ENCODE peak calls at places on chromosome 11, in ten cellular contexts. One of them, this sample, is unnamed.
A peak's percentile ranks its signal among the peaks of the same experiment; 100 is the strongest.

GRCh38 chr11:131430466-131431176 is 60.2 kb downstream of the NTM start:
- DNase-seq in HCT116: no peak
- DNase-seq in hepatocyte: no peak
- DNase-seq in SK-N-SH: peak; percentile 46
- DNase-seq in IMR-90: no peak
- DNase-seq in neural progenitor cell: no peak
- DNase-seq in mammary epithelial cell: no peak
- DNase-seq in DND-41: no peak
- DNase-seq in astrocyte: no peak
- DNase-seq in endothelial cell of umbilical vein: no peak
- DNase-seq in this sample: no peak

GRCh38 chr11:68872216-68873003 is 30.7 kb upstream of the CPT1A start:
- DNase-seq in HCT116: no peak
- DNase-seq in hepatocyte: no peak
- DNase-seq in SK-N-SH: no peak
- DNase-seq in IMR-90: peak; percentile 78
- DNase-seq in neural progenitor cell: no peak
- DNase-seq in mammary epithelial cell: no peak
- DNase-seq in DND-41: no peak
- DNase-seq in astrocyte: peak; percentile 27
- DNase-seq in endothelial cell of umbilical vein: peak; percentile 87
- DNase-seq in this sample: no peak

GRCh38 chr11:130819561-130819960 is 96.7 kb downstream of the SNX19 start:
- DNase-seq in HCT116: no peak
- DNase-seq in hepatocyte: no peak
- DNase-seq in SK-N-SH: no peak
- DNase-seq in IMR-90: no peak
- DNase-seq in neural progenitor cell: no peak
- DNase-seq in mammary epithelial cell: no peak
- DNase-seq in DND-41: no peak
- DNase-seq in astrocyte: no peak
- DNase-seq in endothelial cell of umbilical vein: no peak
- DNase-seq in this sample: no peak

GRCh38 chr11:69925366-69926196 is 106.4 kb upstream of the FGF3 start:
- DNase-seq in HCT116: no peak
- DNase-seq in hepatocyte: no peak
- DNase-seq in SK-N-SH: peak; percentile 68
- DNase-seq in IMR-90: peak; percentile 49
- DNase-seq in neural progenitor cell: no peak
- DNase-seq in mammary epithelial cell: no peak
- DNase-seq in DND-41: no peak
- DNase-seq in astrocyte: no peak
- DNase-seq in endothelial cell of umbilical vein: peak; percentile 22
- DNase-seq in this sample: no peak

GRCh38 chr11:9758676-9759518 is 95.0 kb downstream of the SWAP70 start:
- DNase-seq in HCT116: peak; percentile 24
- DNase-seq in hepatocyte: peak; percentile 90
- DNase-seq in SK-N-SH: peak; percentile 92
- DNase-seq in IMR-90: peak; percentile 64
- DNase-seq in neural progenitor cell: peak; percentile 64
- DNase-seq in mammary epithelial cell: peak; percentile 61
- DNase-seq in DND-41: peak; percentile 39
- DNase-seq in astrocyte: peak; percentile 49
- DNase-seq in endothelial cell of umbilical vein: peak; percentile 92
- DNase-seq in this sample: peak; percentile 85

GRCh38 chr11:15198284-15198683 is 83.6 kb downstream of the INSC start:
- DNase-seq in HCT116: no peak
- DNase-seq in hepatocyte: no peak
- DNase-seq in SK-N-SH: no peak
- DNase-seq in IMR-90: no peak
- DNase-seq in neural progenitor cell: no peak
- DNase-seq in mammary epithelial cell: no peak
- DNase-seq in DND-41: no peak
- DNase-seq in astrocyte: no peak
- DNase-seq in endothelial cell of umbilical vein: no peak
- DNase-seq in this sample: no peak

GRCh38 chr11:7204778-7205177 is 46.9 kb upstream of the SYT9 start:
- DNase-seq in HCT116: no peak
- DNase-seq in hepatocyte: no peak
- DNase-seq in SK-N-SH: no peak
- DNase-seq in IMR-90: no peak
- DNase-seq in neural progenitor cell: no peak
- DNase-seq in mammary epithelial cell: peak; percentile 5
- DNase-seq in DND-41: no peak
- DNase-seq in astrocyte: peak; percentile 47
- DNase-seq in endothelial cell of umbilical vein: peak; percentile 89
- DNase-seq in this sample: no peak

GRCh38 chr11:121449626-121450025 is 2.5 kb upstream of the SORL1 start:
- DNase-seq in HCT116: no peak
- DNase-seq in hepatocyte: no peak
- DNase-seq in SK-N-SH: no peak
- DNase-seq in IMR-90: no peak
- DNase-seq in neural progenitor cell: no peak
- DNase-seq in mammary epithelial cell: no peak
- DNase-seq in DND-41: no peak
- DNase-seq in astrocyte: no peak
- DNase-seq in endothelial cell of umbilical vein: no peak
- DNase-seq in this sample: peak; percentile 89

GRCh38 chr11:46673713-46674462 is 26.5 kb downstream of the ARHGAP1 start:
- DNase-seq in HCT116: no peak
- DNase-seq in hepatocyte: no peak
- DNase-seq in SK-N-SH: no peak
- DNase-seq in IMR-90: no peak
- DNase-seq in neural progenitor cell: no peak
- DNase-seq in mammary epithelial cell: no peak
- DNase-seq in DND-41: no peak
- DNase-seq in astrocyte: no peak
- DNase-seq in endothelial cell of umbilical vein: no peak
- DNase-seq in this sample: no peak

DNA sequence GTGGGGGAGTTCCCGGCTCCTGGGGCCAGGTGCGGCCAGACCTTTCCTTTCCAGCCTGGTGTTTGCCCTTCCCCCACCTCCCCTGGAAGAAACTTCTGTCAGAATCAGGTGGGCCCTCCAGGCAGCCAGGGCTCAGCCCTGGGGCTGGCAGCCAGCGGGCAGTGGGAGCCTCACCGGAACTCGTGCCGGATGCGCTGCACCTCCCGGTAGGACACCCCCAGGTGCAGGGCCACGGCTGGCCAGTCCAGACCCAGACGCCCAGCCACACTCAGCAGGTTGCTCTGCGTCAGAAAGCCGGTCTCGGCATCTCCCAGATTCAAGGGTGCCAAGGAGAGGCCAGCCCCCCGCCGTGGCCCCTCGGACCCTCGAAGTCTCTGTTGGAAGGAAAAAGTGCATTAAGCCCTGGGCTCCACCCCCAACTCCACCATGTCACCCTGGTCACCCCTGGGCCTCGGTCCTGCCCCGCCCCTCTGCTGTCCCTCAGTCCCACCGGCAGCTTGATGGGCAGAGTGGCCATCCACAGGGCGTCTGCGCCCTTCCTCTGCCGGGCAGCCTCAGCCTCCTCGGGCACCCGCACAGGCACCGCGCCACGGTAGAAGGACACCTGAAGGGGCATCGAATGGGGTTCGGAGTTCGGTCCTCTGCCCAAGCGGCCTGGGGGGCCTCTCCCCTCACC is 1.7 kb upstream of the SLC25A22 start:
- DNase-seq in HCT116: no peak
- DNase-seq in hepatocyte: no peak
- DNase-seq in SK-N-SH: no peak
- DNase-seq in IMR-90: no peak
- DNase-seq in neural progenitor cell: no peak
- DNase-seq in mammary epithelial cell: no peak
- DNase-seq in DND-41: no peak
- DNase-seq in astrocyte: no peak
- DNase-seq in endothelial cell of umbilical vein: no peak
- DNase-seq in this sample: no peak
- H4K20me1 ChIP-seq in HCT116: no peaks in the 10 kb centered on the region
- H4K20me1 ChIP-seq in hepatocyte: no peaks in the 10 kb centered on the region
- H4K20me1 ChIP-seq in SK-N-SH: no peaks in the 10 kb centered on the region
- H4K20me1 ChIP-seq in IMR-90: peaks cover 18% of the 10 kb centered on the region
- H4K20me1 ChIP-seq in neural progenitor cell: peaks cover 40% of the 10 kb centered on the region
- H4K20me1 ChIP-seq in mammary epithelial cell: no peaks in the 10 kb centered on the region
- H4K20me1 ChIP-seq in DND-41: peaks cover 66% of the 10 kb centered on the region
- H4K20me1 ChIP-seq in astrocyte: peaks cover 42% of the 10 kb centered on the region
- H4K20me1 ChIP-seq in endothelial cell of umbilical vein: no peaks in the 10 kb centered on the region
- H4K20me1 ChIP-seq in this sample: peaks cover 6% of the 10 kb centered on the region

GRCh38 chr11:2413735-2414579 is 13.4 kb downstream of the TSSC4 start:
- DNase-seq in HCT116: no peak
- DNase-seq in hepatocyte: no peak
- DNase-seq in SK-N-SH: no peak
- DNase-seq in IMR-90: no peak
- DNase-seq in neural progenitor cell: no peak
- DNase-seq in mammary epithelial cell: no peak
- DNase-seq in DND-41: no peak
- DNase-seq in astrocyte: no peak
- DNase-seq in endothelial cell of umbilical vein: no peak
- DNase-seq in this sample: no peak
- H3K4me1 ChIP-seq in HCT116: no peaks in the 10 kb centered on the region
- H3K4me1 ChIP-seq in hepatocyte: peaks cover 16% of the 10 kb centered on the region
- H3K4me1 ChIP-seq in SK-N-SH: no peaks in the 10 kb centered on the region
- H3K4me1 ChIP-seq in IMR-90: no peaks in the 10 kb centered on the region
- H3K4me1 ChIP-seq in neural progenitor cell: no peaks in the 10 kb centered on the region
- H3K4me1 ChIP-seq in mammary epithelial cell: no peaks in the 10 kb centered on the region
- H3K4me1 ChIP-seq in DND-41: no peaks in the 10 kb centered on the region
- H3K4me1 ChIP-seq in astrocyte: no peaks in the 10 kb centered on the region
- H3K4me1 ChIP-seq in endothelial cell of umbilical vein: no peaks in the 10 kb centered on the region
- H3K4me1 ChIP-seq in this sample: no peaks in the 10 kb centered on the region

GRCh38 chr11:36126703-36127102 is 162.5 kb downstream of the COMMD9 start:
- DNase-seq in HCT116: no peak
- DNase-seq in hepatocyte: no peak
- DNase-seq in SK-N-SH: no peak
- DNase-seq in IMR-90: no peak
- DNase-seq in neural progenitor cell: no peak
- DNase-seq in mammary epithelial cell: no peak
- DNase-seq in DND-41: no peak
- DNase-seq in astrocyte: no peak
- DNase-seq in endothelial cell of umbilical vein: peak; percentile 46
- DNase-seq in this sample: no peak

GRCh38 chr11:36127550-36127949 is 161.7 kb downstream of the COMMD9 start:
- DNase-seq in HCT116: no peak
- DNase-seq in hepatocyte: no peak
- DNase-seq in SK-N-SH: no peak
- DNase-seq in IMR-90: no peak
- DNase-seq in neural progenitor cell: no peak
- DNase-seq in mammary epithelial cell: no peak
- DNase-seq in DND-41: no peak
- DNase-seq in astrocyte: no peak
- DNase-seq in endothelial cell of umbilical vein: no peak
- DNase-seq in this sample: no peak

GRCh38 chr11:36122715-36123114 is 166.5 kb downstream of the COMMD9 start:
- DNase-seq in HCT116: no peak
- DNase-seq in hepatocyte: no peak
- DNase-seq in SK-N-SH: no peak
- DNase-seq in IMR-90: no peak
- DNase-seq in neural progenitor cell: no peak
- DNase-seq in mammary epithelial cell: peak; percentile 7
- DNase-seq in DND-41: no peak
- DNase-seq in astrocyte: no peak
- DNase-seq in endothelial cell of umbilical vein: peak; percentile 46
- DNase-seq in this sample: no peak

GRCh38 chr11:36119300-36119699 is 169.9 kb downstream of the COMMD9 start:
- DNase-seq in HCT116: no peak
- DNase-seq in hepatocyte: no peak
- DNase-seq in SK-N-SH: no peak
- DNase-seq in IMR-90: no peak
- DNase-seq in neural progenitor cell: no peak
- DNase-seq in mammary epithelial cell: no peak
- DNase-seq in DND-41: no peak
- DNase-seq in astrocyte: no peak
- DNase-seq in endothelial cell of umbilical vein: no peak
- DNase-seq in this sample: no peak

DNA sequence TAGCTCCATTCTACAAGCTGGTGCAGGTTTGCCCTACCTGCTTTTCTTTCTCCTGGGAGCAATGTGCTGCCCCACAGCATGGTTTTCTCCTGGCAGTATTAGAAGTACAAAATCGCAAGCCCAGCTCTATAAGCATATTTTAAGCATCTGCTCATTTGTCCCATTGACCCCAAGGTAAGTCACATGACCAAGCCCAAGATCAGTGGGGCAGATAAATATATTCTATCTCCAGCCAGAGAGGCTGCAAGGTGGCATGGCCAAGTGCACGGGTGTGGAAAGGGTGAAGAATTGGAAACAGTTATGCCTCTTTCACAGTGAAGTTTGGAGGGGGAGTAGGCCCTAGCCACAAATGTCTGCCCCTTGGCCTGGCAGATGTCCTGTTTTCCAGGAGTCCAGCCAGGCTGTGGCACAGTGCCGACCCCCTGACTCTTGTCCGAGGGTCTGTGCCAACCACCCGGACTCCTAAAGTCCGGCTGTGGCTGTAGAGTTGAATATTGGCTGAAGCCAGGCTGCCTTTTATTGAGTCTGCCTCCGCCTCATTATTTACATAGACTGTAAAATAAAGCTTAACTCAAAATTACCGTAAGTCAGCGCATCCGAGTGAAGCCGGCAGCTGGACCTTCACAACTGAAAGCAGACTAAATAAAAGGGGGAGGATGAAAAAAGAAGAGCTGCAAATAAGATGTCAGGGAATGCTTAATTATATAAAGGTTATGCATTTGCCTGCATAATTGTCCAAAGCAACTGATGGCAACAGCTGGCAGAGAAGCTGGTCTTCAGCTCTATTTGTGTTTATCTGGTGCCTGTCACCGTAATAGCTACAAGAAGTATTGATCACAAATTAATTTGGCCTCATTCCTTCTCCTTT is 165.6 kb downstream of the COMMD9 start:
- DNase-seq in HCT116: no peak
- DNase-seq in hepatocyte: peak; percentile 20
- DNase-seq in SK-N-SH: no peak
- DNase-seq in IMR-90: no peak
- DNase-seq in neural progenitor cell: no peak
- DNase-seq in mammary epithelial cell: no peak
- DNase-seq in DND-41: no peak
- DNase-seq in astrocyte: peak; percentile 4
- DNase-seq in endothelial cell of umbilical vein: no peak
- DNase-seq in this sample: no peak
- H4K20me1 ChIP-seq in HCT116: no peaks in the 10 kb centered on the region
- H4K20me1 ChIP-seq in hepatocyte: no peaks in the 10 kb centered on the region
- H4K20me1 ChIP-seq in SK-N-SH: no peaks in the 10 kb centered on the region
- H4K20me1 ChIP-seq in IMR-90: no peaks in the 10 kb centered on the region
- H4K20me1 ChIP-seq in neural progenitor cell: no peaks in the 10 kb centered on the region
- H4K20me1 ChIP-seq in mammary epithelial cell: no peaks in the 10 kb centered on the region
- H4K20me1 ChIP-seq in DND-41: no peaks in the 10 kb centered on the region
- H4K20me1 ChIP-seq in astrocyte: no peaks in the 10 kb centered on the region
- H4K20me1 ChIP-seq in endothelial cell of umbilical vein: no peaks in the 10 kb centered on the region
- H4K20me1 ChIP-seq in this sample: no peaks in the 10 kb centered on the region

DNA sequence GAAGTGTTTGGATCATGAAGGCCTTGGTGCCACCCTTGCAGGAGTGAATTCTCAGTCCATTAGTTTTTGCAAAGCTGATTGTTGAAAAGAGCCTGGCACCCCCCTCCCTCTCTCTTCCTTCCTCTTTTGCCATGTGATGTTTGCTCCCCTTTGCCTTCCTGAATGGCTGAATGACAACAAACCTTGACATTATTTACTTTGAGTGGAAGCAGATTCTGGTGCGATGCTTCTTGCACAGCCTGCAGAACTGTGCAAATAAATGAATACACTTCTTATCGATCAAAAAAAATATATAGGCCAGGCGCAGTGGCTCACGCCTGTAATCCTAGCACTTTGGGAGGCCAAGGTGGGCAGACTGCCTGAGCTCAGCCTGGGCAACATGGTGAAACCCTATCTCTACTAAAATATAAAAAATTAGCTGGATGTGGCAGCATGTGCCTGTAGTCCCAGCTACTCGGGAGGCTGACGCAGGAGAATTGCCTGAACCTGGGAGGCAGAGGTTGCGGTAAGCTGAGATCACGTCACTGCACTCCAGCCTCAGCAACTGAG is 2.0 kb upstream of the NARS2 start:
- DNase-seq in HCT116: no peak
- DNase-seq in hepatocyte: no peak
- DNase-seq in SK-N-SH: no peak
- DNase-seq in IMR-90: no peak
- DNase-seq in neural progenitor cell: no peak
- DNase-seq in mammary epithelial cell: no peak
- DNase-seq in DND-41: no peak
- DNase-seq in astrocyte: no peak
- DNase-seq in endothelial cell of umbilical vein: peak; percentile 17
- DNase-seq in this sample: no peak
- H3K4me1 ChIP-seq in HCT116: no peaks in the 10 kb centered on the region
- H3K4me1 ChIP-seq in hepatocyte: peaks cover 12% of the 10 kb centered on the region
- H3K4me1 ChIP-seq in SK-N-SH: peaks cover 11% of the 10 kb centered on the region
- H3K4me1 ChIP-seq in IMR-90: no peaks in the 10 kb centered on the region
- H3K4me1 ChIP-seq in neural progenitor cell: peaks cover 28% of the 10 kb centered on the region
- H3K4me1 ChIP-seq in mammary epithelial cell: peaks cover 17% of the 10 kb centered on the region
- H3K4me1 ChIP-seq in DND-41: peaks cover 34% of the 10 kb centered on the region
- H3K4me1 ChIP-seq in astrocyte: peaks cover 8% of the 10 kb centered on the region
- H3K4me1 ChIP-seq in endothelial cell of umbilical vein: peaks cover 14% of the 10 kb centered on the region
- H3K4me1 ChIP-seq in this sample: peaks cover 22% of the 10 kb centered on the region